ENCODE peak calls at places on chromosomes 5 and 9, in seven cellular contexts. T is coronary artery; L is GM12878; C is SJSA1; A is CD8-positive, alpha-beta T cell; H is stomach; P is fibroblast of mammary gland. I is an unnamed sample.

GRCh38 chr5:173590436-173591299 is 25.8 kb downstream of the BOD1 start:
- DNase-seq in C (no peak), H (no peak), P (no peak), L (no peak), T (peak), A (no peak), I (no peak)

GRCh38 chr9:89667730-89668129 is 62.9 kb downstream of the GADD45G start:
- DNase-seq in H (peak), C (no peak), L (no peak), P (no peak), A (no peak), T (no peak), I (no peak)

GRCh38 chr5:60789541-60789940 is 54.5 kb downstream of the ELOVL7 start:
- DNase-seq in C (no peak), P (no peak), T (no peak), H (no peak), A (no peak), L (no peak), I (no peak)

GRCh38 chr9:107281164-107281563 is 1.9 kb upstream of the RAD23B start:
- DNase-seq in A (no peak), H (no peak), L (no peak), C (no peak), P (no peak), T (no peak), I (no peak)

GRCh38 chr5:91307023-91307422 is 76.1 kb downstream of the ARRDC3 start:
- DNase-seq in T (peak), P (peak), L (no peak), C (no peak), A (no peak), H (no peak), I (no peak)

GRCh38 chr5:32973646-32974045 is 262.5 kb downstream of the NPR3 start:
- DNase-seq in C (no peak), T (no peak), L (no peak), P (no peak), A (no peak), H (no peak), I (no peak)

GRCh38 chr5:53537711-53538110 is 22.7 kb upstream of the NDUFS4 start:
- DNase-seq in P (peak), H (no peak), A (no peak), C (no peak), T (no peak), L (no peak), I (no peak)

GRCh38 chr5:143133721-143134120 is 269.8 kb downstream of the NR3C1 start:
- DNase-seq in A (no peak), C (no peak), T (no peak), L (no peak), P (peak), H (no peak), I (no peak)

GRCh38 chr5:150469718-150470470 is 20.4 kb upstream of the RPS14 start:
- DNase-seq in L (no peak), C (peak), H (no peak), T (no peak), A (no peak), P (peak), I (no peak)

GRCh38 chr5:135545115-135545514 is 9.4 kb upstream of the NEUROG1 start:
- DNase-seq in T (no peak), A (no peak), C (no peak), L (no peak), P (no peak), H (no peak), I (no peak)

GRCh38 chr5:9947944-9948343 is 301.7 kb downstream of the ATPSCKMT start:
- DNase-seq in T (no peak), L (no peak), C (no peak), H (no peak), A (no peak), P (no peak), I (no peak)
- H3K4me3 ChIP-seq in T (no peak), L (no peak), C (no peak), H (no peak), A (no peak), P (no peak), I (no peak)

DNA sequence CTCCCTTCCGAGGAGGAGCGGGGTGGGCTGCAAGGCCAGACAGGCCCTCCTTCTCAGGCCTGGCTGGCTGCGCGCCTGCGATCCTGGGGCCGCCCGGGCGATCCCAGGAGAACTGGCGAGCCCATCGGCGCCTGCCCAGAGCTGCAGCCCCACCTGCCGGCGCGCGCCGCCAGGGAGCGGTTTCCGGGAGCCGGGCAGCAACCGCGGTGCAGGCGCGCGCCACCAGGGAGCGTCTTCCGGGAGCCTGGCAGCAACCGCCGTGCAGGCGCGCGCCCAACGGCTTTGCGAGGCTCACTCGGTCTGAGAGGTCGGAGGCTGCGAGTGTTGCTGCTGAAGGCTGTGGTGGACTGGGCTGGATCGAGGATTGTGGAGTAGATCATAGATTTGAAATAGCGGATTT is 668.7 kb downstream of the SPATA31A6 start:
- DNase-seq in H (no peak), C (peak), T (no peak), L (no peak), A (no peak), P (peak), I (peak)
- H3K4me3 ChIP-seq in H (no peak), C (no peak), T (peak), L (no peak), A (no peak), P (no peak), I (no peak)

GRCh38 chr5:35924950-35925722 is 13.3 kb downstream of the CAPSL start:
- DNase-seq in C (peak), H (peak), P (peak), A (peak), L (no peak), T (no peak), I (peak)
- H3K4me3 ChIP-seq in C (no peak), H (no peak), P (peak), A (peak), L (no peak), T (peak), I (peak)

GRCh38 chr9:130433947-130434262 is 10.9 kb upstream of the ASS1 start:
- DNase-seq in A (no peak), C (no peak), T (no peak), L (no peak), H (no peak), P (no peak), I (no peak)
- H3K4me3 ChIP-seq in A (no peak), C (no peak), T (peak), L (no peak), H (no peak), P (no peak), I (no peak)

GRCh38 chr9:135851748-135852147 is 55.6 kb downstream of the CAMSAP1 start:
- DNase-seq in L (no peak), C (no peak), T (no peak), A (no peak), P (no peak), H (no peak), I (no peak)
- H3K4me3 ChIP-seq in L (no peak), C (no peak), T (no peak), A (no peak), P (no peak), H (no peak), I (no peak)

DNA sequence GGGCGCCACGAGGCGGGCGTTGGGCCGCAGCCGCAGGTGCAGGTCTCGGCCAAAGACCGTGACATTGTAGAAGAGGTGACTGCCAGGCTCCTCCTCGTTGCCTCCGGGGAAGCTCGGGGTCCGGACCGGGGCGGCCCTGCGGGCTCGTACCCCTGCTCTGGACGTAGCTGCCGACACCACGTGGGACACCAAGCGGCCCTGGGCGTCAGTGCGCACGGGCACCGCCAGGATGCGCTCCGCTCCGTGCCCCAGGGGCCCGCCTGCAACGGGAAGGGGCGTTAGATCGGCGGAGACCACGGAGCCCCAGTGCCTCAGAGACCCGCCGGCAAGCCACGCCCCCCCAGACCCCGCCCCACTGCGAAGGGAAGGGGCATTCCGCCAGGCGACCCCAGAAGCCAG is 1.4 kb downstream of the ADAMTS2 start:
- DNase-seq in T (no peak), P (peak), L (no peak), A (no peak), H (no peak), C (no peak), I (no peak)
- H3K4me3 ChIP-seq in T (peak), P (peak), L (no peak), A (no peak), H (peak), C (peak), I (no peak)

I was measured in DND-41.